ENCODE peak calls at places on chromosomes 1 and 21, in four cellular contexts. E is endothelial cell, I is T-helper 2 cell, W is uterus. R is an unnamed sample.

GRCh38 chr1:227793948-227794812 is 21.3 kb upstream of the PRSS38 start:
- DNase-seq in E (no peak), I (no peak), W (peak; percentile 83), R (peak; percentile 8)

GRCh38 chr1:216812966-216813365 is 89.7 kb upstream of the ESRRG start:
- DNase-seq in E (no peak), I (no peak), W (no peak), R (no peak)

GRCh38 chr1:176206006-176206960 is 803 bp downstream of the COP1 start:
- DNase-seq in E (peak; percentile 51), I (no peak), W (no peak), R (peak; percentile 56)

GRCh38 chr1:156673387-156674121 is 3.7 kb downstream of the NES start:
- DNase-seq in E (no peak), I (no peak), W (no peak), R (no peak)

GRCh38 chr1:2974701-2975301 is 46.5 kb upstream of the ACTRT2 start:
- DNase-seq in E (no peak), I (no peak), W (no peak), R (no peak)

GRCh38 chr21:41598561-41599511 is 90.9 kb upstream of the TMPRSS2 start:
- DNase-seq in E (no peak), I (no peak), W (no peak), R (no peak)

GRCh38 chr1:37473431-37474050 is 839 bp upstream of the ZC3H12A start:
- DNase-seq in E (no peak), I (no peak), W (no peak), R (peak; percentile 36)

GRCh38 chr1:167185062-167185461 is 35.6 kb upstream of the POU2F1 start:
- DNase-seq in E (no peak), I (no peak), W (no peak), R (no peak)

GRCh38 chr1:203361843-203362524 is 11.1 kb upstream of the FMOD start:
- DNase-seq in E (no peak), I (no peak), W (peak; percentile 69), R (no peak)

GRCh38 chr1:21510885-21511578 is 1.8 kb downstream of the ALPL start:
- DNase-seq in E (no peak), I (no peak), W (no peak), R (no peak)

GRCh38 chr1:156767879-156768608 is 709 bp downstream of the PRCC start:
- DNase-seq in E (peak; percentile 38), I (no peak), W (peak; percentile 34), R (no peak)

GRCh38 chr1:112370981-112371380 is 25.0 kb upstream of the CTTNBP2NL start:
- DNase-seq in E (no peak), I (no peak), W (no peak), R (no peak)

GRCh38 chr1:147496044-147496443 is 45.3 kb upstream of the BCL9 start:
- DNase-seq in E (no peak), I (no peak), W (no peak), R (no peak)